ENCODE peak calls at places on chromosomes 12 and 14, in eight cellular contexts. N is HepG2, S is uterus, X is stomach, B is tibial nerve, I is spleen, A is IMR-90, F is A549. T is an unnamed sample.

GRCh38 chr14:80681651-80682050 is 259.9 kb downstream of the CEP128 start:
- DNase-seq in N (no peak), S (no peak), X (no peak), B (no peak), I (no peak), A (peak; percentile 23), F (no peak), T (no peak)

GRCh38 chr12:14716848-14717444 is 20.5 kb upstream of the GUCY2C start:
- DNase-seq in N (peak; percentile 52), S (no peak), X (peak; percentile 38), B (no peak), I (no peak), A (peak; percentile 37), F (peak; percentile 22), T (peak; percentile 23)

GRCh38 chr14:62938774-62939173 is 106.5 kb downstream of the KCNH5 start:
- DNase-seq in N (no peak), S (no peak), X (no peak), B (no peak), I (no peak), A (no peak), F (no peak), T (no peak)

GRCh38 chr12:105822131-105823103 is 316.3 kb downstream of the NUAK1 start:
- DNase-seq in N (no peak), S (no peak), X (no peak), B (no peak), I (no peak), A (no peak), F (no peak), T (no peak)

GRCh38 chr12:6691473-6691872 is 2.3 kb upstream of the ZNF384 start:
- DNase-seq in N (no peak), S (no peak), X (no peak), B (no peak), I (peak; percentile 30), A (peak; percentile 74), F (no peak), T (no peak)

GRCh38 chr12:92933606-92934005 is 4.5 kb upstream of the EEA1 start:
- DNase-seq in N (no peak), S (no peak), X (no peak), B (no peak), I (no peak), A (no peak), F (no peak), T (no peak)

GRCh38 chr14:64870160-64870559 is 9.5 kb downstream of the SPTB start:
- DNase-seq in N (no peak), S (no peak), X (no peak), B (no peak), I (no peak), A (no peak), F (no peak), T (no peak)

GRCh38 chr14:50943261-50943942 is 881 bp downstream of the PYGL start:
- DNase-seq in N (peak; percentile 55), S (peak; percentile 78), X (peak; percentile 32), B (peak; percentile 38), I (peak; percentile 80), A (peak; percentile 28), F (peak; percentile 58), T (peak; percentile 29)

GRCh38 chr14:106277503-106277902 is 751.1 kb downstream of the TMEM121 start:
- DNase-seq in N (peak; percentile 4), S (no peak), X (peak; percentile 61), B (no peak), I (no peak), A (no peak), F (no peak), T (no peak)

GRCh38 chr12:110901401-110901800 is 19.0 kb downstream of the MYL2 start:
- DNase-seq in N (peak; percentile 29), S (no peak), X (no peak), B (no peak), I (peak; percentile 25), A (no peak), F (no peak), T (no peak)

GRCh38 chr12:48041591-48042423 is 37.5 kb upstream of the COL2A1 start:
- DNase-seq in N (no peak), S (no peak), X (no peak), B (no peak), I (no peak), A (no peak), F (no peak), T (no peak)

GRCh38 chr12:27199638-27200300 is 44.3 kb upstream of the STK38L start:
- DNase-seq in N (no peak), S (no peak), X (no peak), B (no peak), I (no peak), A (no peak), F (no peak), T (no peak)

GRCh38 chr14:93042968-93043940 is 72.5 kb downstream of the ITPK1 start:
- DNase-seq in N (peak; percentile 90), S (no peak), X (peak; percentile 93), B (no peak), I (no peak), A (peak; percentile 63), F (peak; percentile 90), T (peak; percentile 90)

GRCh38 chr12:29051221-29051620 is 97.9 kb upstream of the FAR2 start:
- DNase-seq in N (no peak), S (no peak), X (no peak), B (no peak), I (no peak), A (peak; percentile 44), F (no peak), T (no peak)

GRCh38 chr12:12704593-12705230 is 8.7 kb upstream of the GPR19 start:
- DNase-seq in N (peak; percentile 92), S (peak; percentile 81), X (peak; percentile 62), B (no peak), I (no peak), A (peak; percentile 95), F (peak; percentile 87), T (peak; percentile 79)

GRCh38 chr12:121223283-121223946 is 13.5 kb downstream of the P2RX4 start:
- DNase-seq in N (no peak), S (no peak), X (peak; percentile 52), B (no peak), I (no peak), A (no peak), F (no peak), T (peak; percentile 54)

GRCh38 chr12:8696402-8697100 is 1.2 kb upstream of the RIMKLB start:
- DNase-seq in N (no peak), S (no peak), X (no peak), B (no peak), I (no peak), A (no peak), F (no peak), T (no peak)

GRCh38 chr12:92107621-92108131 is 38.0 kb downstream of the BTG1 start:
- DNase-seq in N (no peak), S (no peak), X (no peak), B (no peak), I (no peak), A (no peak), F (no peak), T (no peak)

GRCh38 chr12:62751844-62752155 is 183.2 kb downstream of the PPM1H start:
- DNase-seq in N (no peak), S (no peak), X (no peak), B (no peak), I (no peak), A (no peak), F (no peak), T (no peak)

GRCh38 chr12:101942206-101942605 is 64.8 kb downstream of the DRAM1 start:
- DNase-seq in N (no peak), S (no peak), X (no peak), B (no peak), I (no peak), A (no peak), F (no peak), T (no peak)

GRCh38 chr12:57133916-57134315 is 5.6 kb downstream of the LRP1 start:
- DNase-seq in N (no peak), S (no peak), X (no peak), B (no peak), I (peak; percentile 42), A (no peak), F (no peak), T (no peak)
- H3K4me3 ChIP-seq in N (no peak overlapping the region), S (no peak overlapping the region), X (no peak overlapping the region), B (no peak overlapping the region), I (no peak overlapping the region), A (no peak overlapping the region), F (no peak overlapping the region), T (no peak overlapping the region)

GRCh38 chr14:67413806-67414769 is 2.1 kb upstream of the PLEK2 start:
- DNase-seq in N (peak; percentile 24), S (no peak), X (no peak), B (no peak), I (no peak), A (peak; percentile 88), F (peak; percentile 73), T (no peak)
- H3K4me1 ChIP-seq in N (peaks cover 30% of the 10 kb centered on the region), S (no peaks in the 10 kb centered on the region), X (peaks cover 44% of the 10 kb centered on the region), B (peaks cover 7% of the 10 kb centered on the region), I (peaks cover 11% of the 10 kb centered on the region), A (peaks cover 7% of the 10 kb centered on the region), F (peaks cover 36% of the 10 kb centered on the region), T (peaks cover 38% of the 10 kb centered on the region)

GRCh38 chr14:55603401-55603953 is 23.5 kb downstream of the KTN1 start:
- DNase-seq in N (no peak), S (no peak), X (no peak), B (no peak), I (no peak), A (no peak), F (no peak), T (no peak)
- TF ChIP-seq POLR2A in N (no peak), S (no peak), X (no peak), B (no peak), I (no peak), A (no peak), F (no peak), T (no peak)

GRCh38 chr12:65882504-65882903 is 58.2 kb downstream of the HMGA2 start:
- DNase-seq in N (no peak), S (no peak), X (no peak), B (no peak), I (no peak), A (no peak), F (no peak), T (no peak)
- H3K4me3 ChIP-seq in N (no peak overlapping the region), S (peak overlapping the region; percentile 11), X (peak overlapping the region; percentile 29), B (peak overlapping the region; percentile 38), I (no peak overlapping the region), A (no peak overlapping the region), F (no peak overlapping the region), T (no peak overlapping the region)

DNA sequence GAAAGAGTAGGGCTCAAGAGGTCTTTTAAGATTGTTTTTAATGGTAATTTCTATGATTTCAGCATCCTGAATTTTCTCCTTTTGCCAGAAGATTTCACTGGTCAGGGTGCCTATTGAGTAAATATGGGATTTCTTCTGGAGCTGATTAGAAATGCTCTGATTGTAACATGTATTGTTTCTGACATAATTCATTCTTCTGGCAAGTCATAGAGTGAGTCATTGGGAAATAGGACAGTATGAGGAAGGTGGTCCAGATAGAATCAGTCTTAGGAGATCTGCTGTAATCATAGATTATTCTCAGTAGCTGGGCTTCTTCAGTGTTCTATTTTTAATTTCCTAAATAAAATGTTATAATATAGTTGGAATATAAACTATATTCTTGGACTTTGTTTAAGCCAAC is 182.0 kb upstream of the NAV3 start:
- DNase-seq in N (no peak), S (no peak), X (no peak), B (no peak), I (no peak), A (no peak), F (no peak), T (no peak)
- H3K4me1 ChIP-seq in N (no peaks in the 10 kb centered on the region), S (no peaks in the 10 kb centered on the region), X (no peaks in the 10 kb centered on the region), B (no peaks in the 10 kb centered on the region), I (no peaks in the 10 kb centered on the region), A (no peaks in the 10 kb centered on the region), F (no peaks in the 10 kb centered on the region), T (no peaks in the 10 kb centered on the region)

T was measured in body of pancreas.